ENCODE peak calls at places on chromosomes 6 and 20, in four cellular contexts. S is psoas muscle, Q is tibial artery, O is Peyer's patch. T is an unnamed sample. For H3K4me1, the result is how much of the 10 kb centered on the place peaks cover.

GRCh38 chr6:125868252-125868651 is 77.5 kb downstream of the NCOA7 start:
- DNase-seq in S (no peak), Q (no peak), O (no peak), T (no peak)

GRCh38 chr20:49167811-49168507 is 20.2 kb downstream of the STAU1 start:
- DNase-seq in S (no peak), Q (no peak), O (no peak), T (no peak)

GRCh38 chr20:6502219-6502618 is 265.3 kb upstream of the BMP2 start:
- DNase-seq in S (no peak), Q (no peak), O (no peak), T (no peak)

GRCh38 chr20:21464916-21465315 is 48.9 kb downstream of the NKX2-2 start:
- DNase-seq in S (no peak), Q (no peak), O (no peak), T (no peak)

GRCh38 chr6:6351626-6352025 is 31.2 kb upstream of the F13A1 start:
- DNase-seq in S (no peak), Q (no peak), O (no peak), T (no peak)

GRCh38 chr6:16402501-16402900 is 164.1 kb downstream of the GMPR start:
- DNase-seq in S (no peak), Q (no peak), O (no peak), T (no peak)

GRCh38 chr6:83592770-83593394 is 80.5 kb downstream of the PRSS35 start:
- DNase-seq in S (no peak), Q (no peak), O (no peak), T (no peak)

GRCh38 chr6:70686548-70687133 is 19.0 kb downstream of the SMAP1 start:
- DNase-seq in S (no peak), Q (no peak), O (no peak), T (no peak)

GRCh38 chr6:118408863-118409262 is 139.2 kb upstream of the PLN start:
- DNase-seq in S (no peak), Q (no peak), O (no peak), T (no peak)

GRCh38 chr6:30819287-30819917 is 64.9 kb upstream of the DDR1 start:
- DNase-seq in S (no peak), Q (no peak), O (no peak), T (no peak)

GRCh38 chr6:14948586-14949245 is 297.2 kb upstream of the JARID2 start:
- DNase-seq in S (no peak), Q (no peak), O (no peak), T (no peak)

GRCh38 chr6:24402697-24403500 is at the start of gene MRS2:
- DNase-seq in S (peak), Q (peak), O (peak), T (peak)

GRCh38 chr20:52130406-52130805 is 61.2 kb downstream of the ZFP64 start:
- DNase-seq in S (no peak), Q (no peak), O (no peak), T (no peak)

GRCh38 chr6:7178280-7178679 is 70.5 kb downstream of the RREB1 start:
- DNase-seq in S (no peak), Q (no peak), O (no peak), T (no peak)

GRCh38 chr6:10559492-10560150 is 38.5 kb downstream of the GCNT2 start:
- DNase-seq in S (no peak), Q (no peak), O (no peak), T (no peak)

GRCh38 chr6:37965964-37966676 is 146.6 kb downstream of the ZFAND3 start:
- DNase-seq in S (no peak), Q (no peak), O (no peak), T (no peak)

GRCh38 chr20:54643761-54644160 is 168.4 kb downstream of the DOK5 start:
- DNase-seq in S (no peak), Q (no peak), O (no peak), T (no peak)

GRCh38 chr6:32623693-32624092 is 13.5 kb upstream of the HLA-DQA1 start:
- DNase-seq in S (no peak), Q (no peak), O (no peak), T (peak)
- H3K4me3 ChIP-seq in S (no peak), Q (no peak), O (no peak), T (no peak)

DNA sequence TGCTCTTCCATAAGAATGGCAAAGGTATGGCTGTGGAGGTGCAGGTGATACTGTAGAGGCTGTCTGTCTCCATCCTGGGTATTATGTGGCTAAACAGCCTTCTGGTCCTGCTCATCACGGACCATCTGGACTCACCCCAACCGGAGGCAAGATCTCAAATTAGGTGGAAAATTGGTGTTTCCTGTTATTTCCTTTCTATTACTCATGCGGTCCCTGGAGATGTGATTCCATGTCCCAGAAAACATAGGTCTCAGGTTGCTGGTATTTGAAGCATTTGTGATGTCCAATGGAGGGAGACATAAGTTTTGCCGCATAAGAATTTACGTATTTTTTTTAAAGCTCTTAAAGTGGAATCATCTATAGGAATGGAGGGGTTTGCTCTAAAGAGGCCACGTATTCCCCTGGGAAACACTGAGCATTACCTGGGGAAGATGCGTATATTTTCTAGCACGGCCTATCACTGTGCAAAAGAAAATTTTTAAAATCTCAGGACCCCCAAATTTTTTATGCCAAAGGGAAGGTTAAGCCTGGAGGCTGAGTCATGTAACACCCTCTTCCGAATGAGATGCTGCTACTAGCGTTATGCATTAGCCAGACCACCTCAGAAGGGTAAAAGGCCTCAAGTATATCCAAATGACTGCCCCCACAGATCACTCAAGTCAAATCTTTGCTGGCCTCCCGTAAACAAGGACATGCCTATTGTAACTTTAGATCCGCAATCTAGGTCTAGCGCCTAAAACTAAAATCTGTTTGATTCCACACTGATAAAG is 22.4 kb upstream of the PBOV1 start:
- DNase-seq in S (no peak), Q (no peak), O (no peak), T (no peak)
- H3K4me1 ChIP-seq in S (under half), Q (under half), O (under half), T (under half)

GRCh38 chr6:100300221-100300736 is 164.4 kb downstream of the SIM1 start:
- DNase-seq in S (no peak), Q (no peak), O (no peak), T (no peak)
- H3K4me3 ChIP-seq in S (no peak), Q (no peak), O (no peak), T (no peak)

DNA sequence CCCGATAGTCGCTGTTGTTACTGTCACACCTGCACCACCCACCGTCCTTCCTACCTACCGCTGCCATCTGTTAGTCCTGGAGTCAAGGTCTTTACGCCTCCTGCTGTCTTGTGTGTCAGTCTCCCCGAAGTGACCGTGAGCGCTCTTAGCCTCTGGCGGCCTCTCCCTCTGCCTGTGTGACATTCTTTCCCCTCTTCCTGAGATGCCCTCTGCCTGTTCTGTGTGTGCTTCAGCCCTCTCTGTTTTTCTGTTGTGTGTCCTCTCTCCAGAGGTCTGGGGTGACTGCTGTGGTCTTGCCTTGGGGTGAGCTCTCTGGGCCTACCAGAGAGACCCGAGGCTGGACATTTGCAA is 54.9 kb downstream of the TCP11 start:
- DNase-seq in S (no peak), Q (no peak), O (peak), T (no peak)
- H3K4me1 ChIP-seq in S (under half), Q (under half), O (under half), T (under half)

GRCh38 chr20:36093025-36093803 is 61.3 kb upstream of the EPB41L1 start:
- DNase-seq in S (peak), Q (peak), O (peak), T (peak)

GRCh38 chr20:36092424-36093024 is 62.0 kb upstream of the EPB41L1 start:
- DNase-seq in S (peak), Q (no peak), O (no peak), T (peak)

GRCh38 chr20:36091561-36092423 is 62.7 kb upstream of the EPB41L1 start:
- DNase-seq in S (no peak), Q (no peak), O (no peak), T (no peak)

GRCh38 chr20:36094497-36094896 is 60.0 kb upstream of the EPB41L1 start:
- DNase-seq in S (no peak), Q (no peak), O (no peak), T (no peak)

GRCh38 chr20:36093804-36094145 is 60.8 kb upstream of the EPB41L1 start:
- DNase-seq in S (no peak), Q (no peak), O (no peak), T (peak)
- H3K4me3 ChIP-seq in S (peak), Q (peak), O (peak), T (no peak)

GRCh38 chr20:50433001-50433400 is 77.2 kb upstream of the PTPN1 start:
- DNase-seq in S (no peak), Q (no peak), O (no peak), T (no peak)

GRCh38 chr20:50434653-50435396 is 75.4 kb upstream of the PTPN1 start:
- DNase-seq in S (no peak), Q (no peak), O (no peak), T (no peak)

GRCh38 chr20:50436052-50436656 is 74.0 kb upstream of the PTPN1 start:
- DNase-seq in S (no peak), Q (no peak), O (no peak), T (no peak)

GRCh38 chr20:50435397-50436051 is 74.7 kb upstream of the PTPN1 start:
- DNase-seq in S (peak), Q (no peak), O (no peak), T (no peak)

GRCh38 chr20:50434321-50434652 is 75.9 kb upstream of the PTPN1 start:
- DNase-seq in S (no peak), Q (no peak), O (no peak), T (no peak)
- H3K4me1 ChIP-seq in S (under half), Q (under half), O (under half), T (under half)

DNA sequence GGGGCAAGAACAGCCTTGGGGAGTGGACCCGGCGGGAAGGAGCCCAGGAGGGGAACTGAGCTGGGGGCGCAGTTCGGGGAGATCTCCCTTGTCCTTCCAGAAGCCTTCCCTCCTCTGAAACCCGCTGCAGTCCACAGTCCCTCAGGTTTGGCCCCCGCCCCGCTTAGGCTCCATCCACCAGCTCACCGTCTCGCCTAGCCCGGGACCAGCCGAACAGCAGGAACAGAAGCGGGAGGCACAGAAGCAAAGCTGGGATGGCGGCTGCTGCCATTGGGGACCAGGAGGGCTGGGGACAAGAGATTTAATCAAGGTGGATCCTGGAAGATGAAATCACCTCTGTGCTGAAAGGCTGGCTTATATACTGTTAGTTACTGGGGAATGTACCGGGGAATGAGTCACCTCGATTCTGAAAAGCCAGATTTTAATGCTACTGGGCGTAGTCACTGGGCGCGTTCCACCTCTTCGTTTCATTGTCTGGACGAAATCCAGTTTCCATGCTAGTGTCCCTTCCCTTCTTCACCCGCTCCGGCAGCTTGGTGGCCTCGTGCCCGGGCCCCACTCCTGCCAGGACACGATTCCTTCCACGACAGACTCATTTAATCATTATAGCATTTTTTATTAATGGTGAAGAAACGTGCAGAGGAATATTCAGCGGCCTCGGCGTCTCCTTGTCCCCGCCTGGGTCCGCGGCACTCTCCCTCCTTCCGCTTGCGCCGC is at the start of gene RAET1L:
- DNase-seq in S (no peak), Q (no peak), O (peak), T (no peak)
- H3K4me3 ChIP-seq in S (peak), Q (peak), O (peak), T (no peak)

GRCh38 chr20:33068251-33068939 is 11.0 kb upstream of the BPIFB4 start:
- DNase-seq in S (no peak), Q (no peak), O (no peak), T (no peak)
- H3K4me1 ChIP-seq in S (under half), Q (under half), O (under half), T (under half)

GRCh38 chr6:28213213-28213523 is 11.9 kb upstream of the ZSCAN9 start:
- DNase-seq in S (no peak), Q (no peak), O (no peak), T (no peak)
- H3K4me3 ChIP-seq in S (peak), Q (no peak), O (no peak), T (no peak)

DNA sequence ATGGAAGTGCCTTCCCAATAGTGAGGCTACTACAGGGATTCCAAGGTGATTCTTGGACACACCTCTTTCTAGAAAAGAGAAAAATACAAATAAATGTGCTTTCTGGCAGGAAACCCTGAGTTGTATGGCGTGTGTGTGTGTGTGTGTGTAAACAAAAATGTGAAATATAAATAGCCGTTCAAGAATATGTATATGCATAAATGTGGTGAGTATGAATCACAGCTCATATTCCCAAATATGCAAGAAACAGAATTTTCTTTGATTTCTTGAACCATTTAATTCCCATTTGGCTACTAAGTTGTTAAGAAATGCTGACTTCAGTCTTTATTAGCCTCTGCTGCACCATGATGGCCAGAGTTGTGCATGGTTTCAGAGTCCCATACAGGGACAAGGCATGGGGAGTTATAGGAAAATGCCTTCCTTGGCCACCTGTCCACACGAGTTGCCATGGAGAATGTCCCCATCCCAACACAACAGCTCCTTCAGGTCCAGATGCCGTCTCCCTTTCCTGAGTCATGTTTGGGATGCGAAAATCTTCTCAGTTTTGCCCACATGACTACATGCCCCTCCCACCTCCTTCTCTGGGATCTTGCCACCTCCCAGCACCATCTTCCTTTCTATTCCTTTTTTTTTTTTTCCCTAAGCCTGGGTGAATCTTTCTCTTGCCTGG is 312.4 kb upstream of the ECI2 start:
- DNase-seq in S (no peak), Q (no peak), O (no peak), T (no peak)
- H3K4me1 ChIP-seq in S (under half), Q (under half), O (under half), T (under half)